ENCODE peak calls at places on chromosomes 7 and 10, in ten cellular contexts. G is left ventricle myocardium inferior, D is cardiac muscle cell, N is cardiac fibroblast, A is mammary epithelial cell, E is K562, Z is astrocyte of the spinal cord, P is endothelial cell, B is lower leg skin, X is bronchial epithelial cell. I is an unnamed sample.

GRCh38 chr10:49756641-49757040 is 5.5 kb downstream of the OGDHL start:
- DNase-seq in P (no peak), G (no peak), A (no peak), E (no peak), N (no peak), B (peak; percentile 37), X (no peak), D (no peak), Z (no peak), I (no peak)

GRCh38 chr10:24457661-24458318 is 248.9 kb downstream of the KIAA1217 start:
- DNase-seq in G (no peak), A (peak; percentile 86), P (no peak), B (no peak), N (peak; percentile 46), E (no peak), D (no peak), Z (no peak), X (peak; percentile 94), I (no peak)

GRCh38 chr7:49093218-49093617 is 168.9 kb downstream of the CDC14C start:
- DNase-seq in P (no peak), N (no peak), E (no peak), B (no peak), Z (no peak), X (no peak), G (no peak), D (no peak), A (no peak), I (no peak)

GRCh38 chr10:91652364-91652763 is 19.5 kb upstream of the PPP1R3C start:
- DNase-seq in N (peak; percentile 93), D (no peak), G (no peak), B (no peak), Z (peak; percentile 91), P (no peak), E (no peak), A (peak; percentile 98), X (peak; percentile 99), I (no peak)

GRCh38 chr10:88792656-88793055 is 9.9 kb upstream of the LIPM start:
- DNase-seq in Z (peak; percentile 41), A (peak; percentile 72), D (no peak), G (peak; percentile 20), P (no peak), N (peak; percentile 82), E (no peak), X (peak; percentile 41), B (no peak), I (no peak)

GRCh38 chr10:127182161-127182560 is 14.2 kb downstream of the INSYN2A start:
- DNase-seq in P (no peak), E (no peak), A (no peak), B (no peak), N (no peak), Z (peak; percentile 30), D (no peak), G (no peak), X (no peak), I (no peak)

GRCh38 chr10:103192089-103192450 is 1.0 kb downstream of the NT5C2 start:
- DNase-seq in G (no peak), X (peak; percentile 11), Z (no peak), E (peak; percentile 20), D (no peak), P (no peak), N (peak; percentile 33), A (peak; percentile 23), B (no peak), I (no peak)

GRCh38 chr7:83921798-83922607 is 272.6 kb downstream of the SEMA3A start:
- DNase-seq in E (no peak), N (peak; percentile 37), A (no peak), Z (peak; percentile 24), X (peak; percentile 40), D (no peak), P (no peak), B (no peak), G (no peak), I (no peak)

GRCh38 chr10:103932996-103933395 is 15.0 kb upstream of the STN1 start:
- DNase-seq in A (no peak), D (no peak), X (no peak), P (no peak), G (no peak), B (no peak), E (no peak), N (no peak), Z (no peak), I (no peak)

GRCh38 chr10:89278034-89278535 is 23.8 kb upstream of the IFIT2 start:
- DNase-seq in A (peak; percentile 98), G (no peak), B (no peak), N (peak; percentile 98), X (peak; percentile 99), Z (peak; percentile 97), E (no peak), D (no peak), P (no peak), I (no peak)

GRCh38 chr10:129758591-129759021 is 205.5 kb downstream of the EBF3 start:
- DNase-seq in P (no peak), A (no peak), B (peak; percentile 58), Z (no peak), X (no peak), D (no peak), N (no peak), G (no peak), E (no peak), I (peak; percentile 43)

GRCh38 chr10:60646966-60647796 is 131.1 kb upstream of the CDK1 start:
- DNase-seq in G (no peak), E (peak; percentile 75), Z (peak; percentile 72), N (peak; percentile 85), B (no peak), X (peak; percentile 60), D (peak; percentile 66), A (peak; percentile 31), P (peak; percentile 63), I (no peak)

GRCh38 chr10:114724295-114724694 is 66.2 kb upstream of the ABLIM1 start:
- DNase-seq in P (no peak), D (no peak), B (no peak), X (peak; percentile 75), G (no peak), A (peak; percentile 85), N (peak; percentile 16), E (no peak), Z (no peak), I (no peak)

GRCh38 chr7:55550010-55550409 is 22.3 kb downstream of the VOPP1 start:
- DNase-seq in P (no peak), Z (no peak), B (no peak), X (no peak), G (no peak), N (no peak), E (no peak), A (no peak), D (no peak), I (no peak)

GRCh38 chr10:83961620-83962019 is 177.7 kb upstream of the GHITM start:
- DNase-seq in D (no peak), A (no peak), X (no peak), P (no peak), B (no peak), G (no peak), Z (no peak), N (no peak), E (no peak), I (no peak)

GRCh38 chr7:101936223-101936611 is 118.8 kb downstream of the CUX1 start:
- DNase-seq in D (no peak), E (no peak), A (no peak), Z (no peak), X (no peak), N (no peak), G (no peak), P (peak; percentile 20), B (no peak), I (no peak)

GRCh38 chr7:67137464-67137863 is 140.8 kb downstream of the TYW1 start:
- DNase-seq in N (peak; percentile 10), G (no peak), A (peak; percentile 80), Z (no peak), B (no peak), P (no peak), E (no peak), D (no peak), X (peak; percentile 93), I (no peak)

DNA sequence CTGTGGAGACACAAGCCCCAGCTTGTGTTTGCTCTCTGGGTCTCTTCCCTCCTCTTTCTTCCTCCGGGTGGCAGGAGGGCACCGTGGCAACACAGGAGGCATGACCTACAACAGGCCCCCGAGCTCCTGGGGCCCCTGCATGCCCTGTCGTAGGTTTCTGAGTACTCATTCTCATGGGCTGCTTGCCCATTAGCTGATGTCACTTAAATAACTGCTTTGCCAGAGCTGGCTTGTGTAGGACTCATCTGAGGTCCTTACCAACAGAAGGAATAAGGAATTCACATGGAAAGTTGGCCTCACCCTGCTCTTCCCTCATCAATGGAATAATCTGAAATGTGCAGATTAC is 298.0 kb upstream of the PRKCQ start:
- DNase-seq in D (no peak), Z (peak; percentile 26), G (no peak), N (no peak), E (peak; percentile 3), B (no peak), P (no peak), X (peak; percentile 5), A (peak; percentile 18), I (no peak)
- TF ChIP-seq CTCF in D (no peak), Z (no peak), G (no peak), N (no peak), E (no peak), B (no peak), P (no peak), X (no peak), A (no peak), I (no peak)

GRCh38 chr10:98423691-98424120 is 8.7 kb upstream of the PYROXD2 start:
- DNase-seq in B (no peak), D (peak; percentile 67), P (peak; percentile 57), G (no peak), E (peak; percentile 41), X (peak; percentile 11), N (no peak), A (no peak), Z (no peak), I (no peak)
- TF ChIP-seq CTCF in B (no peak), D (peak; percentile 24), P (no peak), G (peak; percentile 37), E (peak; percentile 40), X (peak; percentile 47), N (no peak), A (no peak), Z (peak; percentile 21), I (peak; percentile 53)

DNA sequence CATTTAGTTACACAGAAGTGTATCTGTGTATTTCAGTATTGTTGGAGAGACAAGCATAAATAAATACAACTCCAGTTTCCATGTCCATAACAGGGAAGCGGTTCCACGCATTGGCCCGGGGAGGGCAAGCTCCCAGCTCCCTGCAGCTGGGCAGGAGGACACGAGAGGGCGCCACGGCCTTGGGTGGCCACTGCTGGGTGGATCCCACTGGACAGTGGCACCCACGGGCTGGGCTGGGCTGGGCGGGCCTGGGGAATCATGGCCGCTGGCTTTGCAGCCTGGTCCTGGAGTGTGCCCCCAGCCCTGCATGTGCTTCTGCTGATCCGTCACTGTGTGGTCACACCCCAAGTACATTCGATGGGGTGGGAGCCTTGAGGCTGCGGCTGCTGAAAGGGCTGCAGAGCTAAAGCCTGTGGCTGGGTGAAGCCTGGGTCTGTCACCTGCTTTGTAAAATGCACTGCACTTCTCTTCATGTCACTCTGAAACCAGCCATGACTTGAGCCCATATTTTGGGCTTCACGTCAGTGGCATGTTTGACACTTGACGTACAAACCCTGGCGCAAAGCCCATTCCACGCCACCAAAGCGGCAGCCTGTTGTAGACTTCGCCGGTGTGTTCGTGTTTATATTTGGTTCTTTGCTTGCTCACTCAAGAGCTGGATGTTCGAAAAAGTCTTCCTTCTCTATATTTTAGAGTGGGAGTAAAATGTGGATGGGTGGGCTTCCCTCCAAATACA is 27.5 kb downstream of the LRRC27 start:
- DNase-seq in B (no peak), G (peak; percentile 62), Z (no peak), P (no peak), X (no peak), D (no peak), N (no peak), E (peak; percentile 16), A (no peak), I (no peak)
- TF ChIP-seq CTCF in B (no peak), G (peak; percentile 39), Z (no peak), P (no peak), X (peak; percentile 22), D (no peak), N (no peak), E (peak; percentile 52), A (no peak), I (no peak)

GRCh38 chr7:24821045-24821853 is 64.0 kb upstream of the GSDME start:
- DNase-seq in E (peak; percentile 90), X (peak; percentile 99), G (peak; percentile 22), B (peak; percentile 91), Z (peak; percentile 94), N (peak; percentile 95), A (peak; percentile 98), P (no peak), D (no peak), I (no peak)
- TF ChIP-seq CTCF in E (peak; percentile 25), X (peak; percentile 26), G (peak; percentile 13), B (no peak), Z (peak; percentile 14), N (peak; percentile 42), A (no peak), P (no peak), D (peak; percentile 36), I (no peak)